ENCODE peak calls at places on chromosomes 4 and X, in four cellular contexts. L, N, O and S are unnamed samples.
A peak's percentile ranks its signal among the peaks of the same experiment; 100 is the strongest.

GRCh38 chr4:93384897-93385296 is 443.7 kb upstream of the ATOH1 start:
- DNase-seq in L (no peak), N (peak; percentile 19), O (no peak), S (no peak)

GRCh38 chr4:77493829-77494551 is 111.6 kb upstream of the CXCL13 start:
- DNase-seq in L (no peak), N (no peak), O (no peak), S (no peak)

GRCh38 chrX:153934473-153935325 is at the start of gene NAA10:
- DNase-seq in L (peak; percentile 55), N (peak; percentile 51), O (peak; percentile 73), S (peak; percentile 68)

GRCh38 chrX:108165349-108166111 is 74.0 kb downstream of the ATG4A start:
- DNase-seq in L (no peak), N (peak; percentile 10), O (peak; percentile 66), S (no peak)

GRCh38 chr4:186946682-186947294 is 223.1 kb upstream of the FAT1 start:
- DNase-seq in L (no peak), N (peak; percentile 33), O (peak; percentile 72), S (no peak)

GRCh38 chr4:118989098-118990080 is 100.7 kb downstream of the SYNPO2 start:
- DNase-seq in L (no peak), N (peak; percentile 73), O (no peak), S (peak; percentile 54)

GRCh38 chr4:48752726-48753125 is 27.4 kb downstream of the FRYL start:
- DNase-seq in L (no peak), N (no peak), O (peak; percentile 35), S (no peak)

GRCh38 chrX:39356119-39356807 is 555.0 kb downstream of the MID1IP1 start:
- DNase-seq in L (no peak), N (no peak), O (no peak), S (no peak)

GRCh38 chr4:86472377-86473019 is 112.6 kb upstream of the MAPK10 start:
- DNase-seq in L (no peak), N (no peak), O (peak; percentile 64), S (no peak)
- H3K27ac ChIP-seq in L (no peak overlapping the region), N (no peak overlapping the region), O (peak overlapping the region; percentile 80), S (no peak overlapping the region)

GRCh38 chrX:132831336-132831973 is 127.0 kb downstream of the HS6ST2 start:
- DNase-seq in L (no peak), N (no peak), O (no peak), S (no peak)
- H3K27ac ChIP-seq in L (no peak overlapping the region), N (no peak overlapping the region), O (no peak overlapping the region), S (no peak overlapping the region)

DNA sequence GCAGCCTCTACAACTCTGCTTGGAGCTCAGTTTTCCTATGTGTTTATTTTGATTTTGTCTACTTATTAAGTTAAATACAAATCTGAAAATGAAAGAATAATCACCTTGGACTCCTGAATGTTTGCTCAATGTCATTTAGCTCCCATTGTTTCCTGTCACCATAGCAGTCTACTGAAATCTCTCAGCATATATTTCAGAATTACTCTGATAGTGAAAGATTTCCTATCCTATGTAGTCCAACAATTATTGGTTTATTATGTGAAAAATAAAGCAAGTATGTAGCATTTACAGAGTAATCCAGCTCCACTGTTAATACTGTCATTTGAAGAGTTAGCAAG is 168.4 kb downstream of the CBR4 start:
- DNase-seq in L (no peak), N (no peak), O (no peak), S (no peak)
- H3K27ac ChIP-seq in L (peak overlapping the region; percentile 46), N (peak overlapping the region; percentile 24), O (no peak overlapping the region), S (peak overlapping the region; percentile 71)

DNA sequence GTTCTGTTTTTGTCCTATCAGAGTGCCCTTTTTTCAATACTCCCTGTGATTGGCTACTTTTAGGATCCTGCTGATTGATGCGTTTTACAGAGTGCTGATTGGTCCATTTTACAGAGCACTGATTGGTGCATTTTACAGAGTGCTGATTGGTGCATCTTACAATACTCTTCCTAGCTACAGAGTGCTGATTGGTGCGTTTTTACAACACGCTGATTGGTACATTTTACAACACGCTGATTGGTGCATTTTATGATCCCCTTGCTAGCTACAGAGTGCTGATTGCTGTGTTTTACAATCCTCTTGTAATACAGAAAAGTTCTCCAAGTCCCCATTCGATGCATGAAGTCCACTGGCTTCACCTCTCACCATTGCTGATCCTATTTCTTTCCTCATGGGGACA is 176.8 kb downstream of the GC start:
- DNase-seq in L (no peak), N (no peak), O (no peak), S (no peak)
- H3K27ac ChIP-seq in L (no peak overlapping the region), N (no peak overlapping the region), O (no peak overlapping the region), S (no peak overlapping the region)

GRCh38 chrX:40366661-40367060 is 214.1 kb upstream of the ATP6AP2 start:
- DNase-seq in L (no peak), N (peak; percentile 34), O (peak; percentile 44), S (no peak)

GRCh38 chrX:40373641-40374040 is 207.1 kb upstream of the ATP6AP2 start:
- DNase-seq in L (no peak), N (no peak), O (no peak), S (no peak)

GRCh38 chrX:40373025-40373424 is 207.7 kb upstream of the ATP6AP2 start:
- DNase-seq in L (no peak), N (no peak), O (no peak), S (no peak)

GRCh38 chrX:40371376-40371775 is 209.4 kb upstream of the ATP6AP2 start:
- DNase-seq in L (no peak), N (no peak), O (no peak), S (no peak)

DNA sequence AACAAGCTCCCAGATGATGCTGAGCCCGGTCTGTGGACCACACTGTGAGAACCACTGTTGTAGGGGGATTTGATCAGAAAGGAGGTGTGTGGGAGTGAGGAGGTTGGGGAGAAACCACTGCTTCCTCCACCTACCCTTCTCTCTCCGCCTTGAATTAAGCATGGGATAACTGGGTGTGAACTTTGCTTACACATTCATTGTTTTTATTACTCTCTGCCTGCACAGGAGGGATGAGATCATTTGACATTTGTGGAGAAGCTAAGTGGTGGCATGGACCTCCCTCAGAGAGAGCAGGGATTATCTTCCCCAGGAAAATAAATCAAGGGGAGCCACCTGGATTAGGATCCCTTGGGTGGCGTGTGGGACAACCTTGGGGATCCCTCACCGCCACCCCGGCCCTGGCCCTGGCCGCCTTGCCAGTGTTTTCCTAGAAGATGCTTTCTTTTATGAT is 212.1 kb upstream of the ATP6AP2 start:
- DNase-seq in L (no peak), N (peak; percentile 52), O (peak; percentile 5), S (no peak)
- H3K27ac ChIP-seq in L (no peak overlapping the region), N (no peak overlapping the region), O (no peak overlapping the region), S (no peak overlapping the region)